ENCODE peak calls at places on chromosomes 6 and 20, in eight cellular contexts. P, E, U, Z, C, A, V and F are unnamed samples.

GRCh38 chr6:104771258-104771832 is 88.4 kb downstream of the HACE1 start:
- DNase-seq in Z (no peak), P (no peak), E (no peak), U (peak), C (peak), A (no peak), V (no peak), F (no peak)

GRCh38 chr6:72620866-72621242 is 1.0 kb upstream of the KCNQ5 start:
- DNase-seq in V (no peak), P (no peak), U (no peak), E (no peak), C (no peak), A (no peak), Z (no peak), F (no peak)

GRCh38 chr6:157240059-157240959 is 83.0 kb downstream of the TMEM242 start:
- DNase-seq in A (no peak), P (no peak), Z (no peak), E (no peak), V (peak), U (peak), C (no peak), F (peak)

GRCh38 chr6:74357329-74357728 is 661.3 kb downstream of the CD109 start:
- DNase-seq in A (no peak), U (peak), P (no peak), E (no peak), C (no peak), V (no peak), Z (no peak), F (no peak)

GRCh38 chr6:29723666-29724588 is 693 bp downstream of the HLA-F start:
- DNase-seq in Z (peak), E (no peak), A (peak), U (no peak), V (peak), C (peak), P (no peak), F (peak)

GRCh38 chr20:38599410-38599882 is 2.2 kb upstream of the ARHGAP40 start:
- DNase-seq in E (no peak), Z (peak), A (peak), P (peak), C (no peak), U (no peak), V (no peak), F (no peak)

GRCh38 chr20:20368414-20369352 is 779 bp downstream of the INSM1 start:
- DNase-seq in V (no peak), Z (no peak), U (no peak), C (no peak), E (no peak), P (no peak), A (no peak), F (no peak)

GRCh38 chr20:24627291-24627690 is 157.9 kb downstream of the SYNDIG1 start:
- DNase-seq in Z (no peak), C (no peak), A (no peak), E (no peak), V (no peak), U (no peak), P (no peak), F (no peak)

GRCh38 chr20:18032977-18033892 is 24.5 kb downstream of the OVOL2 start:
- DNase-seq in P (no peak), U (peak), C (no peak), A (no peak), E (no peak), V (no peak), Z (no peak), F (no peak)

GRCh38 chr6:814378-815347 is 121.7 kb upstream of the EXOC2 start:
- DNase-seq in C (no peak), U (no peak), P (no peak), V (no peak), A (no peak), E (no peak), Z (no peak), F (no peak)

GRCh38 chr20:50110141-50111047 is 2.6 kb downstream of the UBE2V1 start:
- DNase-seq in A (no peak), P (no peak), Z (no peak), C (peak), E (peak), V (no peak), U (no peak), F (no peak)

GRCh38 chr6:77172578-77172977 is 290.7 kb downstream of the HTR1B start:
- DNase-seq in C (no peak), U (no peak), P (no peak), Z (no peak), V (no peak), E (no peak), A (no peak), F (no peak)

GRCh38 chr6:119226089-119226488 is 123.5 kb downstream of the MAN1A1 start:
- DNase-seq in V (no peak), A (no peak), E (no peak), C (no peak), P (no peak), U (no peak), Z (no peak), F (no peak)

GRCh38 chr20:33915726-33916331 is 77.9 kb upstream of the RALY start:
- DNase-seq in E (no peak), P (no peak), U (no peak), Z (peak), V (peak), C (no peak), A (peak), F (no peak)

GRCh38 chr6:34056301-34056700 is 89.6 kb downstream of the GRM4 start:
- DNase-seq in Z (peak), U (peak), C (peak), E (no peak), A (peak), V (peak), P (peak), F (peak)

GRCh38 chr6:22029169-22029568 is 267.7 kb downstream of the PRL start:
- DNase-seq in U (peak), C (no peak), Z (no peak), A (no peak), V (no peak), E (no peak), P (no peak), F (no peak)

GRCh38 chr6:137976430-137976829 is 109.4 kb downstream of the TNFAIP3 start:
- DNase-seq in Z (no peak), A (no peak), E (no peak), V (no peak), P (no peak), U (no peak), C (no peak), F (no peak)

GRCh38 chr6:107490568-107491058 is 696 bp downstream of the SOBP start:
- DNase-seq in V (no peak), A (no peak), Z (peak), E (no peak), U (no peak), C (no peak), P (no peak), F (no peak)

GRCh38 chr6:26217714-26218075 is 130.5 kb downstream of the HFE start:
- DNase-seq in P (no peak), E (no peak), U (no peak), V (no peak), A (no peak), C (no peak), Z (no peak), F (no peak)

GRCh38 chr20:53522026-53522425 is 71.6 kb downstream of the ZNF217 start:
- DNase-seq in Z (no peak), C (no peak), P (no peak), U (no peak), V (no peak), A (no peak), E (no peak), F (peak)

GRCh38 chr6:126385536-126385935 is 45.6 kb downstream of the CENPW start:
- DNase-seq in P (no peak), U (no peak), Z (no peak), V (no peak), E (no peak), A (no peak), C (no peak), F (no peak)

GRCh38 chr6:25488156-25488555 is 163.9 kb upstream of the SCGN start:
- DNase-seq in A (no peak), Z (no peak), E (no peak), U (no peak), V (no peak), C (no peak), P (no peak), F (no peak)

GRCh38 chr20:32820698-32821378 is 1.1 kb downstream of the MAPRE1 start:
- DNase-seq in A (no peak), U (no peak), V (peak), C (no peak), P (no peak), E (no peak), Z (no peak), F (no peak)

GRCh38 chr6:24125980-24126379 is at the start of gene NRSN1:
- DNase-seq in U (no peak), P (no peak), A (peak), C (no peak), E (no peak), Z (no peak), V (no peak), F (no peak)

GRCh38 chr6:43990275-43990626 is 137.0 kb downstream of the MRPL14 start:
- DNase-seq in U (peak), A (no peak), V (no peak), E (no peak), C (no peak), P (no peak), Z (peak), F (no peak)

GRCh38 chr20:3283222-3283820 is 44.3 kb upstream of the SLC4A11 start:
- DNase-seq in P (no peak), U (no peak), C (no peak), Z (no peak), V (no peak), E (no peak), A (no peak), F (no peak)

GRCh38 chr6:116278853-116279231 is 888 bp downstream of the TSPYL1 start:
- DNase-seq in P (no peak), V (peak), U (peak), E (no peak), Z (peak), C (no peak), A (peak), F (peak)
- TF ChIP-seq CTCF in P (no peak), V (no peak), U (no peak), E (no peak), Z (no peak), C (no peak), A (no peak), F (no peak)

GRCh38 chr20:44599715-44600114 is 17.3 kb downstream of the PKIG start:
- DNase-seq in V (no peak), C (no peak), U (no peak), E (no peak), A (no peak), P (no peak), Z (no peak), F (no peak)

GRCh38 chr20:44597930-44598329 is 15.6 kb downstream of the PKIG start:
- DNase-seq in C (no peak), P (no peak), U (no peak), V (no peak), Z (no peak), A (no peak), E (no peak), F (no peak)

GRCh38 chr20:44597516-44597915 is 15.1 kb downstream of the PKIG start:
- DNase-seq in Z (no peak), C (peak), U (no peak), A (no peak), E (no peak), V (no peak), P (no peak), F (no peak)

GRCh38 chr20:44600301-44600700 is 17.9 kb downstream of the PKIG start:
- DNase-seq in P (no peak), V (peak), A (no peak), C (no peak), U (no peak), E (no peak), Z (no peak), F (no peak)

DNA sequence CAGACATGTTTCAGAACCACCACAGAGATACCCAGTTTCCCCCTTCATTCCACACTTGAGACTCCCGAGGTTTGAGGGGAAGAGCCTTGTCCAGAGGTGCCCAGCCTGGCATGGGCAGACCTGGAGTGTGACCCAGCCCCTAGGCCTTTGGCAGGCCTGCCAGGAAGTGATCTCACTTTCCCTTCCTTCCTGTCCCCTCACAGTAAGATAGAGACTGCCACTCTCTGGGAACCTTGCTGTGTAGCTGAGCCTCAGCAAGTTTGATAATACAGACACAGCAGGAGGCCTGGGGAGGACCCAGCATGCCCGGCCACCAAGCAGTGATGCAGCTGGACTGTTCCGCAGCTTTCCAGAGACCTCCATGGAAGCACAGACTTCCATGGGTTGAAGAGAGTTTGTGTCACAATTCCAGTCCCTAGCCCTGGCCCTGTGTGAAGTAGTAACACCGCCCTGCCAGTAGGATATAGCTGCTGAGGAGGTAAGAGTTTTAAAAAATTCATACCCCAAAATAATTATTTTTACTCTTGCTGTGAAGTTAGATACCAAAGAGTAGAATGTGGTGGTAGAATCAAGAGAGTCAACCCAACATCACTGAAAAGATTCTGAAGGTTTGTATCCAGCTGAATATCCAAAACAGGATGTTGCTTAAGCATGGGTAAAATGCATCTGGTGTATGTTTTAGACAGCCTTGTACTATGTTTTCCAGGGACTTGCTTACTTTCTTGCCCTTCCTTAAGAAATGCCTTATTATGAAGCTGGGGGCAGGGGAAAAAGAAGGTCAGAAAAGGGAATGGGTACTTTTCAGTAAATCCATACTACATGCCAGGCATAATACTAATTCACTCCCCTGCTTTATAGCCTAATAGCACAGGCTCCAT is 16.3 kb downstream of the PKIG start:
- DNase-seq in C (peak), Z (peak), U (no peak), V (peak), A (peak), E (no peak), P (no peak), F (no peak)
- TF ChIP-seq POLR2A in C (no peak), Z (peak), U (no peak), V (no peak), A (no peak), E (peak), P (no peak), F (no peak)

GRCh38 chr6:47733879-47734558 is 35.6 kb downstream of the ADGRF4 start:
- DNase-seq in Z (no peak), V (no peak), E (peak), A (no peak), P (no peak), C (peak), U (peak), F (no peak)
- TF ChIP-seq CTCF in Z (peak), V (no peak), E (peak), A (peak), P (peak), C (peak), U (peak), F (no peak)

GRCh38 chr6:42217523-42218367 is at the start of gene MRPS10:
- DNase-seq in E (peak), U (peak), C (peak), P (peak), Z (peak), V (peak), A (peak), F (peak)
- TF ChIP-seq POLR2A in E (peak), U (peak), C (peak), P (peak), Z (peak), V (peak), A (peak), F (no peak)

GRCh38 chr6:145502417-145502816 is 232.9 kb downstream of the EPM2A start:
- DNase-seq in U (no peak), A (no peak), E (no peak), P (no peak), V (no peak), C (peak), Z (no peak), F (no peak)

GRCh38 chr6:145491126-145491525 is 244.2 kb downstream of the EPM2A start:
- DNase-seq in V (no peak), U (no peak), C (no peak), E (no peak), Z (no peak), P (no peak), A (no peak), F (no peak)

GRCh38 chr6:145498425-145498824 is 236.9 kb downstream of the EPM2A start:
- DNase-seq in V (no peak), P (no peak), A (no peak), E (no peak), Z (no peak), C (no peak), U (no peak), F (no peak)

GRCh38 chr6:145497006-145497405 is 238.3 kb downstream of the EPM2A start:
- DNase-seq in A (no peak), V (no peak), Z (no peak), U (no peak), E (no peak), P (no peak), C (no peak), F (no peak)
- TF ChIP-seq CTCF in A (no peak), V (no peak), Z (no peak), U (no peak), E (no peak), P (no peak), C (no peak), F (no peak)